ENCODE peak calls at places on chromosomes 11 and 22, in four cellular contexts. O, G, A and T are unnamed samples. For H3K27me3, the result is how much of the 10 kb centered on the place peaks cover.

GRCh38 chr22:26673485-26673884 is 16.1 kb downstream of the MIAT start:
- DNase-seq in O (no peak), A (peak), G (no peak), T (no peak)

GRCh38 chr11:403761-404431 is 9.9 kb downstream of the PKP3 start:
- DNase-seq in A (no peak), G (no peak), O (no peak), T (no peak)

GRCh38 chr11:86438685-86439084 is 64.0 kb downstream of the CCDC81 start:
- DNase-seq in G (no peak), O (no peak), A (no peak), T (no peak)

GRCh38 chr11:58573451-58574104 is 2.1 kb downstream of the LPXN start:
- DNase-seq in A (peak), O (peak), G (peak), T (peak)

GRCh38 chr22:30279389-30279788 is 9.9 kb downstream of the CASTOR1 start:
- DNase-seq in O (no peak), G (no peak), A (no peak), T (no peak)

GRCh38 chr11:61022311-61023085 is 51.0 kb downstream of the CD6 start:
- DNase-seq in A (no peak), O (no peak), G (no peak), T (peak)

GRCh38 chr11:109978895-109979294 is 114.3 kb upstream of the ZC3H12C start:
- DNase-seq in O (no peak), G (no peak), A (no peak), T (no peak)

GRCh38 chr11:9735236-9735635 is 71.4 kb downstream of the SWAP70 start:
- DNase-seq in O (no peak), G (no peak), A (no peak), T (no peak)

GRCh38 chr11:36452231-36452630 is 57.8 kb downstream of the TRAF6 start:
- DNase-seq in G (no peak), A (peak), O (no peak), T (no peak)

GRCh38 chr22:17576475-17576874 is 13.2 kb downstream of the SLC25A18 start:
- DNase-seq in O (no peak), G (no peak), A (no peak), T (no peak)

GRCh38 chr22:43526951-43527350 is 115.1 kb downstream of the MPPED1 start:
- DNase-seq in A (no peak), O (no peak), G (no peak), T (no peak)

GRCh38 chr22:32413715-32414114 is 1.7 kb upstream of the RTCB start:
- DNase-seq in G (no peak), A (peak), O (no peak), T (no peak)

GRCh38 chr11:94638278-94638901 is 71.2 kb downstream of the PIWIL4 start:
- DNase-seq in A (no peak), G (no peak), O (peak), T (no peak)

GRCh38 chr22:44542561-44543222 is 44.7 kb upstream of the RTL6 start:
- DNase-seq in A (no peak), G (no peak), O (no peak), T (no peak)

GRCh38 chr11:67264886-67265632 is 1.2 kb upstream of the GRK2 start:
- DNase-seq in A (no peak), O (no peak), G (no peak), T (peak)

GRCh38 chr11:112608466-112608865 is 347.8 kb upstream of the PLET1 start:
- DNase-seq in A (no peak), O (no peak), G (no peak), T (no peak)

GRCh38 chr11:84685976-84686375 is 941.2 kb downstream of the DLG2 start:
- DNase-seq in G (no peak), O (no peak), A (no peak), T (no peak)

GRCh38 chr22:35342390-35342789 is 38.5 kb upstream of the HMOX1 start:
- DNase-seq in O (no peak), A (no peak), G (no peak), T (no peak)

GRCh38 chr11:111540114-111540920 is at the start of gene LAYN:
- DNase-seq in A (peak), O (peak), G (peak), T (peak)

GRCh38 chr11:124114942-124115781 is at the start of gene VWA5A:
- DNase-seq in A (peak), O (peak), G (peak), T (peak)

GRCh38 chr11:73430326-73430725 is 54.1 kb downstream of the RELT start:
- DNase-seq in A (no peak), G (no peak), O (no peak), T (no peak)

GRCh38 chr11:75475767-75476650 is 43.0 kb upstream of the KLHL35 start:
- DNase-seq in A (peak), O (no peak), G (no peak), T (no peak)

GRCh38 chr22:50102946-50103345 is 13.1 kb downstream of the MOV10L1 start:
- DNase-seq in A (peak), G (no peak), O (no peak), T (peak)

GRCh38 chr22:23204541-23205157 is 24.3 kb downstream of the BCR start:
- DNase-seq in O (no peak), A (no peak), G (no peak), T (no peak)

GRCh38 chr11:73295259-73295995 is 12.6 kb upstream of the ARHGEF17 start:
- DNase-seq in O (peak), G (peak), A (peak), T (peak)

GRCh38 chr11:119147604-119148333 is 1.1 kb upstream of the ABCG4 start:
- DNase-seq in G (no peak), O (no peak), A (no peak), T (no peak)

GRCh38 chr22:40721266-40721665 is 42.0 kb downstream of the MCHR1 start:
- DNase-seq in O (no peak), A (peak), G (no peak), T (no peak)

GRCh38 chr11:59574467-59574866 is 41.1 kb downstream of the OSBP start:
- DNase-seq in O (no peak), G (no peak), A (no peak), T (no peak)

GRCh38 chr11:17770917-17771316 is 36.3 kb downstream of the KCNC1 start:
- DNase-seq in A (no peak), O (no peak), G (no peak), T (no peak)

GRCh38 chr11:76362716-76363115 is 18.2 kb downstream of the THAP12 start:
- DNase-seq in O (no peak), A (no peak), G (no peak), T (no peak)

GRCh38 chr11:8910662-8911039 is 338 bp upstream of the AKIP1 start:
- DNase-seq in O (peak), A (peak), G (no peak), T (no peak)

GRCh38 chr11:14443642-14444041 is 56.0 kb downstream of the COPB1 start:
- DNase-seq in G (no peak), A (no peak), O (no peak), T (peak)

GRCh38 chr22:48748113-48748859 is 1079.4 kb downstream of the BRD1 start:
- DNase-seq in G (peak), O (no peak), A (no peak), T (peak)

GRCh38 chr11:94858012-94858705 is 90.0 kb downstream of the AMOTL1 start:
- DNase-seq in O (no peak), G (no peak), A (no peak), T (no peak)

GRCh38 chr11:124776865-124777645 is 15.0 kb upstream of the ESAM start:
- DNase-seq in G (no peak), O (peak), A (no peak), T (no peak)

GRCh38 chr11:47161134-47161854 is 15.4 kb downstream of the ARFGAP2 start:
- DNase-seq in A (peak), O (peak), G (peak), T (peak)

GRCh38 chr22:36819112-36819511 is 2.3 kb upstream of the PVALB start:
- DNase-seq in G (no peak), A (no peak), O (no peak), T (no peak)
- H3K27me3 ChIP-seq in G (under half), A (under half), O (under half), T (under half)

GRCh38 chr22:37631448-37632173 is 7.9 kb upstream of the SH3BP1 start:
- DNase-seq in G (no peak), O (no peak), A (peak), T (peak)

GRCh38 chr22:37630839-37631435 is 8.5 kb upstream of the SH3BP1 start:
- DNase-seq in O (no peak), G (no peak), A (no peak), T (no peak)

GRCh38 chr22:37633082-37633692 is 6.3 kb upstream of the SH3BP1 start:
- DNase-seq in O (no peak), G (no peak), A (peak), T (peak)

GRCh38 chr22:37633693-37634504 is 5.6 kb upstream of the SH3BP1 start:
- DNase-seq in G (peak), O (no peak), A (peak), T (peak)

GRCh38 chr22:37632174-37633081 is 7.0 kb upstream of the SH3BP1 start:
- DNase-seq in G (no peak), O (no peak), A (no peak), T (no peak)
- H3K27ac ChIP-seq in G (peak), O (peak), A (peak), T (peak)

GRCh38 chr11:78929906-78930220 is 355.2 kb upstream of the NARS2 start:
- DNase-seq in A (no peak), O (no peak), G (no peak), T (no peak)
- H3K27me3 ChIP-seq in A (under half), O (under half), G (under half), T (under half)

GRCh38 chr22:31296258-31296657 is 4.0 kb upstream of the PIK3IP1 start:
- DNase-seq in G (no peak), O (no peak), A (no peak), T (no peak)
- H3K27ac ChIP-seq in G (peak), O (peak), A (peak), T (peak)

GRCh38 chr11:69512790-69513189 is 31.3 kb downstream of the LINC01488 start:
- DNase-seq in O (no peak), G (no peak), A (no peak), T (no peak)

GRCh38 chr11:69510471-69511357 is 29.3 kb downstream of the LINC01488 start:
- DNase-seq in G (no peak), O (no peak), A (no peak), T (no peak)

GRCh38 chr11:69512136-69512535 is 30.7 kb downstream of the LINC01488 start:
- DNase-seq in G (no peak), O (no peak), A (no peak), T (no peak)

GRCh38 chr11:69509846-69510390 is 28.5 kb downstream of the LINC01488 start:
- DNase-seq in O (no peak), A (no peak), G (no peak), T (no peak)

GRCh38 chr11:69511358-69512015 is 30.0 kb downstream of the LINC01488 start:
- DNase-seq in A (no peak), O (no peak), G (no peak), T (no peak)
- H3K27me3 ChIP-seq in A (under half), O (under half), G (under half), T (under half)

DNA sequence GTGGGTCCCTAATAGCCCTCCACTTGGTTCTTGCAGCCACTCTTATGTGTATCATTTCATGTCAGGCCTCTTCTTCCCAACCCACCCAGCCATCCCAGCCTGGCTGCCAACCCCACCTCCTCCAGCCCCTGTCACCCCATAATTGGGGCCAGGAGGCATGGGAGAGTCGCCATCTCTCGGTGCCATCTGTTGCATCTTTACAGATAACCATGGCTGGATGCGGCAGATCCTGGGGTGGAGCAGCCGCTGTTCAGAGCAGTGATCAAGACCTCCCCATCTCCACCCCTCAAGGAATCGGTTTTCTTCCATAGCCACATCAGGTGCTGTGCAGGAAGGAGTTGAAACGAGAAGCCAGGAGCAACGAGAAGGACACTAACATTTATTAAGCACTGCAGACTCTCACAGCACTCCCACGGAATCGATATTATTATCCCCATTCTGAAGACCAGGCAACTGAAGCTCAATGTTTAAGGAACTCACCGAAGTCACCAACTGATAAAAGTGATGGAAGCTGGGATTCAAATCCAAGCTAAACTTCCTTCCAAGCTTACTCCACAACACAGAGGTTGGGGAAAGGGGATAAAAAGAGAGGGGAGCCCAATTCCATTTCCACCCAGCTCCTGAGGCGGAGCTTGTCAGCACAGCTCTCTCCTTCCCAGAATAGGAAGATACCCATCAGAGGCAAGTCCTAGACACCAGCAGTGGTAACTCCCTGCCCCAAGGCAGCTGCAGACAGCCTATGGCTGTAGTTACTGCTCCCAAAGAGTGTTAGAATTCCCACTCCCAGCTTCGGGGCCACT is 2.7 kb downstream of the SLC43A1 start:
- DNase-seq in G (no peak), O (no peak), A (no peak), T (no peak)
- H3K27ac ChIP-seq in G (no peak), O (no peak), A (no peak), T (no peak)